ENCODE peak calls at places on chromosomes 13 and 19, in seven cellular contexts. C is ovary, R is psoas muscle, W is neural crest cell, A is A549, L is transverse colon, K is progenitor cell of endocrine pancreas. Q is an unnamed sample.

GRCh38 chr19:46460981-46461380 is 10.4 kb downstream of the PNMA8A start:
- DNase-seq in C (no peak), R (no peak), W (no peak), A (no peak), L (no peak), K (no peak), Q (no peak)

GRCh38 chr19:9586764-9587163 is 2.5 kb upstream of the ZNF121 start:
- DNase-seq in C (peak), R (no peak), W (peak), A (peak), L (peak), K (peak), Q (peak)

GRCh38 chr19:10538204-10538603 is 5.5 kb upstream of the ATG4D start:
- DNase-seq in C (no peak), R (no peak), W (no peak), A (no peak), L (no peak), K (no peak), Q (no peak)

GRCh38 chr13:73224708-73225107 is 165.9 kb downstream of the KLF5 start:
- DNase-seq in C (no peak), R (no peak), W (no peak), A (no peak), L (no peak), K (no peak), Q (no peak)

GRCh38 chr13:86681223-86681622 is 882.0 kb upstream of the SLITRK6 start:
- DNase-seq in C (no peak), R (no peak), W (no peak), A (no peak), L (no peak), K (no peak), Q (no peak)

GRCh38 chr13:106602178-106602577 is 34.2 kb upstream of the ARGLU1 start:
- DNase-seq in C (no peak), R (no peak), W (no peak), A (no peak), L (peak), K (no peak), Q (no peak)

GRCh38 chr13:49459580-49459979 is 15.5 kb downstream of the SETDB2 start:
- DNase-seq in C (no peak), R (no peak), W (no peak), A (no peak), L (no peak), K (no peak), Q (no peak)

GRCh38 chr19:10855879-10856522 is 7.8 kb downstream of the C19orf38 start:
- DNase-seq in C (no peak), R (no peak), W (no peak), A (peak), L (no peak), K (no peak), Q (no peak)

GRCh38 chr19:16957151-16957662 is 68.4 kb downstream of the F2RL3 start:
- DNase-seq in C (no peak), R (no peak), W (no peak), A (no peak), L (no peak), K (no peak), Q (no peak)

GRCh38 chr19:1360818-1361461 is 22.8 kb upstream of the NDUFS7 start:
- DNase-seq in C (peak), R (peak), W (no peak), A (no peak), L (peak), K (no peak), Q (no peak)

GRCh38 chr13:32150239-32150638 is 118.7 kb downstream of the FRY start:
- DNase-seq in C (no peak), R (no peak), W (no peak), A (no peak), L (no peak), K (no peak), Q (no peak)

DNA sequence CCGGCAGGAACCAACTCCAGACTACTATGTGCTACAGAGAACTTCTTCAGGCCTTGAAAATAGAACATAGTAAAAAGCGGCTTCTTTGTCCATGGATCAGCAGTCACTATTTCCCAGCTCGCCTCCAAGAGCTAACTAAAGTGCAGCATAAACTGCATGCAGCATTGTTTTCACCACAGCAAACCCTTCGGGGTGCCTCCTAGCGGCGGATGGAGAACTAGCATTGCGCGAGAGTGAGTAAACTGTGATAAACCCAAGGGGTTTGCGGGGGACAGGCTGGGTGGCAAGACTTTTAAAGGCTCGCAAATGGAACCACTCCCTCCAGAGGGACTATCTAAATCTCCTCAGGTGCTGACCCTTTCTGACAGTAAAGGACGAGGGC is 21.6 kb upstream of the SGCG start:
- DNase-seq in C (no peak), R (peak), W (peak), A (peak), L (no peak), K (peak), Q (no peak)
- TF ChIP-seq CTCF in C (no peak), R (peak), W (peak), A (peak), L (no peak), K (peak), Q (no peak)

GRCh38 chr13:66237411-66238062 is 992.6 kb downstream of the PCDH9 start:
- DNase-seq in C (no peak), R (no peak), W (no peak), A (peak), L (no peak), K (no peak), Q (no peak)
- TF ChIP-seq CTCF in C (no peak), R (no peak), W (no peak), A (no peak), L (no peak), K (no peak), Q (no peak)

DNA sequence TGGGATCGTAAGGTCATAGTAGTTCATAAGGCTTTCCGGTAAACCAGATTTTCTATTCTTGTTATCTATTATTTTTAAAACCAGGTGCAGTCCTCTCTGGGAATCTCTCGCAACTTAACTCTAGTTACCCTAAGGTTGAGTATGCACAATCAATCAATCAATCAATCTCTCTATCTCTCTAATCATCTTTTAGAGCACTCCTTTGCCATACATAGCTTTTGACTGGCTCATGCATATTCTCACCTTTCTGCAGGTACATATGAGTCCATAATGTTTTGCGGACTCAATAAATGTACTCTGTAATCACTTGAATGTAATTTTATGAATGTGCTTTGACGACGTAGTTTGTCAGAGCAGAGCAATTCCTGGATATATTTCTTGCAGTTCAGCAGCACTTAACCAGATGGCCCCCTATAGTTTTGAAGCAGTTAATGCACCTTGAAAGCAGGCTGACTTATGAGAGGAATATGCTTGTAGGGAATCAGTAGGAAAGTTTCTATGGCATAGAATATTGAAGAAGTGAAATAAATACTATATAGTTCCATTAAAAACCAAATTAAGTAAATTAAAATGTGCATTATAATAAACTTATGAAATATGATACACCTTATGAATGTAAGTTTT is 524.7 kb downstream of the GPC5 start:
- DNase-seq in C (no peak), R (no peak), W (no peak), A (no peak), L (no peak), K (no peak), Q (no peak)
- TF ChIP-seq CTCF in C (no peak), R (no peak), W (peak), A (no peak), L (no peak), K (peak), Q (no peak)

DNA sequence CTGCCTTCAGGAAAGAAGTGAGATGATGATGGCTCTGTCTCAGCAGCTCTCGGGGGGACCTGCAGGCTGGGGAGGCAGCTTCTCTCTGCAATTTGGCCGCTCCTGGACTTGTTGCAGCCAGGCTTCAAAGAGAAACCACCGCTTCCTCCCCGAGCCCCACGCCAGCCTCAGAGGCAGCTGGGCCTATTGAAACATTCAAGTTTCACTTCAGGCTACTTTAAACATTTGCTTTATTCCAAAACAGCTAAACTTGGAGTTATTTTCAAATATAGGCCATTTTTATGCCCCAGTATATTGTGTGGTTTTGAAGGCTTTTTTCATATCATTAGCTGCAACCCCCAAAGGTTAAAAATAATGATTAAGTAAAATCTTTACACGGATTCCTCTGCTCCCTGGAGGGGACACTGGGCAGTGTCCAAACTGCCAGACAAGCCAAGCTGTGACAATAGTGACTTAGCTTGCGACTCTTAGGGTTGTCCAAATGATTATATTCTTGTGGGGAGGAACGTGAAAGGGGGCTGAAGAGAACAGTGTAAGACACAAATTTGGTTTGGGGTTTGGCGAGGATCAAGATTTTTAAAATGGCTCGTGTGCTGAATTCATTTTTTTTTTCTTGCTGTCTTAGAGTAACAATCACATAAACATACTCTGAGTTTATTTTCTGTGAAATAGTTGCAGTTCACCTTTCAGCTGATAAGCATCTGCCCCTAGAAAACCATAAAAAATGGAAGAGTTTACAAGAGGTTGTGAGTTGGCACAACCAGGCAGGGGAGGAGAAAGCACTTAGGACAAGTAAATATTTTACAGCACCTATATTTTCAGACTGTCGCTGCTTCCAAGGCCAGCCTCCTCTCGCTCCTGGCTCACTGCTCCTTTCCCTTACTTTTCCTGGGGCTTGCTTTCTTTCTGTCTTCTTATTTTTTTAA is 330.6 kb downstream of the DLEU7 start:
- DNase-seq in C (peak), R (peak), W (peak), A (no peak), L (peak), K (no peak), Q (peak)
- TF ChIP-seq CTCF in C (no peak), R (peak), W (no peak), A (no peak), L (no peak), K (no peak), Q (no peak)

GRCh38 chr19:39349326-39349725 is 7.1 kb downstream of the SAMD4B start:
- DNase-seq in C (no peak), R (no peak), W (no peak), A (no peak), L (no peak), K (no peak), Q (no peak)

GRCh38 chr19:39341720-39342604 is at the start of gene SAMD4B:
- DNase-seq in C (peak), R (peak), W (peak), A (peak), L (peak), K (peak), Q (peak)

GRCh38 chr19:39342647-39343305 is 555 bp downstream of the SAMD4B start:
- DNase-seq in C (peak), R (peak), W (no peak), A (no peak), L (peak), K (peak), Q (peak)

GRCh38 chr19:39347332-39348227 is 5.4 kb downstream of the SAMD4B start:
- DNase-seq in C (no peak), R (no peak), W (no peak), A (no peak), L (no peak), K (no peak), Q (no peak)

GRCh38 chr19:39345956-39346355 is 3.7 kb downstream of the SAMD4B start:
- DNase-seq in C (no peak), R (no peak), W (no peak), A (no peak), L (no peak), K (no peak), Q (no peak)
- TF ChIP-seq CTCF in C (no peak), R (no peak), W (peak), A (no peak), L (no peak), K (peak), Q (no peak)

GRCh38 chr19:39408392-39409206 is 2.0 kb downstream of the ZFP36 start:
- DNase-seq in C (peak), R (peak), W (no peak), A (peak), L (peak), K (no peak), Q (peak)

GRCh38 chr19:39409207-39409885 is 2.7 kb downstream of the ZFP36 start:
- DNase-seq in C (peak), R (peak), W (no peak), A (peak), L (peak), K (peak), Q (peak)

GRCh38 chr19:39411006-39411831 is 1.2 kb upstream of the PLEKHG2 start:
- DNase-seq in C (no peak), R (peak), W (no peak), A (peak), L (peak), K (no peak), Q (peak)

GRCh38 chr19:39410620-39411005 is 1.9 kb upstream of the PLEKHG2 start:
- DNase-seq in C (no peak), R (no peak), W (no peak), A (peak), L (peak), K (no peak), Q (peak)

GRCh38 chr19:39409886-39410619 is 2.4 kb upstream of the PLEKHG2 start:
- DNase-seq in C (peak), R (peak), W (no peak), A (peak), L (peak), K (no peak), Q (no peak)
- TF ChIP-seq CTCF in C (no peak), R (no peak), W (peak), A (no peak), L (no peak), K (peak), Q (no peak)

DNA sequence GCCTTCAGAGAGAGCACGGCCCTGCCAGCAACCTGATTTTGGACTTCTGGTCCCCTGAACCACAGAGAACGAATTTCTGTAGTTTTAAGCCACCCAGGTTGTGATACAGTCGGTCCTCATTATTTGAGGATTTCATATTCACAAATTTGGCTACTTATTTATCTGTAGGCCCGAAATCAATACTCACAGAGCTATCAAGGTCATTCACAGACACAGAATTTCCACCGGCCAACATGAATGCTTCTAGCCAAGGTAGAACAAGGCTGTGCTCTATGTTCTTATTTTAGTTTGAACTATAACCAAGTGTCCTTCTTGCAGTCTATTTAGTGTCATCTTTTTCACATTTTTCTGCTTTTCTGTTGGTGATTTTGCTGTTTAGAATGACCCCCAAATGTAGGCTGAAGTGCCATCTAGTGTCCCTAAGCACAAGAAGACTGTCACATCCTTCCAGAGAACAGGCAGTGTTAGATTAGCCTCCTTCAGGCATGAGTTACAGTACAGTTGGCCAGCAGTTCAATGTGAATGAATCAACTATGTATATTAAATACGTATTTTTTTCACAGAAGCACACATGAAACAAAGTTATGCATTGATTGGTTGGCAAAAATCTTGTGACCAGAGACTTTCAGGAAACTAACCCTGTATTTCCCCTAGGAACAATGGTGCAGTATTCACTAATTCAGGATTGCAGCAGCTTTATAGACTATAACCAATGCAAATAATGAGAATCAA is 63.5 kb downstream of the C13orf42 start:
- DNase-seq in C (no peak), R (no peak), W (no peak), A (no peak), L (no peak), K (no peak), Q (no peak)
- TF ChIP-seq CTCF in C (no peak), R (no peak), W (no peak), A (no peak), L (no peak), K (no peak), Q (no peak)

GRCh38 chr13:23599083-23599925 is 29.1 kb downstream of the TNFRSF19 start:
- DNase-seq in C (no peak), R (no peak), W (no peak), A (no peak), L (no peak), K (no peak), Q (no peak)
- TF ChIP-seq CTCF in C (no peak), R (no peak), W (no peak), A (no peak), L (no peak), K (peak), Q (no peak)

GRCh38 chr13:67440240-67440639 is 210.1 kb upstream of the PCDH9 start:
- DNase-seq in C (no peak), R (no peak), W (no peak), A (no peak), L (no peak), K (no peak), Q (no peak)

GRCh38 chr13:67439365-67439764 is 209.2 kb upstream of the PCDH9 start:
- DNase-seq in C (no peak), R (no peak), W (no peak), A (no peak), L (no peak), K (no peak), Q (no peak)

GRCh38 chr13:67443901-67444300 is 213.8 kb upstream of the PCDH9 start:
- DNase-seq in C (no peak), R (no peak), W (no peak), A (no peak), L (no peak), K (no peak), Q (no peak)

GRCh38 chr13:67437246-67437645 is 207.1 kb upstream of the PCDH9 start:
- DNase-seq in C (no peak), R (no peak), W (no peak), A (no peak), L (no peak), K (no peak), Q (no peak)

DNA sequence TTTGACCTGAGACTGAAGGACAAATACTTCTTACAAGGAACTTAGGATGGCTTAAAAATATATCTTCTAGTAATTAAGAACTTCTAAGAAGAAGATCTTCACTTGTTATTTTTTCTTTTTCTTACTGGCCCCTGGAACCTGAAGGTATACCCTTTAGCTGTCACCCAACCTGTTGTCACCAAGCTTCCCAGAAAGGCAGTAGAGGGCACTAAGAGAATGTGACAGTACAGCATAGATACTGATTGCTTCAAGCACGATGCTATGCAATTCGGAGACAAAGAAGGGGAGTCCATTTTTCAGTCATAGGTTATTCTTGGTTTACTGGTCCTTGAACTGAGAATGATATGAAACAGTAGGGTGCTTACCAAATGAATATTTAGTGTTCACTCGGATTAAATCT is 208.3 kb upstream of the PCDH9 start:
- DNase-seq in C (no peak), R (no peak), W (no peak), A (peak), L (no peak), K (no peak), Q (no peak)
- TF ChIP-seq CTCF in C (no peak), R (no peak), W (no peak), A (no peak), L (no peak), K (no peak), Q (no peak)

DNA sequence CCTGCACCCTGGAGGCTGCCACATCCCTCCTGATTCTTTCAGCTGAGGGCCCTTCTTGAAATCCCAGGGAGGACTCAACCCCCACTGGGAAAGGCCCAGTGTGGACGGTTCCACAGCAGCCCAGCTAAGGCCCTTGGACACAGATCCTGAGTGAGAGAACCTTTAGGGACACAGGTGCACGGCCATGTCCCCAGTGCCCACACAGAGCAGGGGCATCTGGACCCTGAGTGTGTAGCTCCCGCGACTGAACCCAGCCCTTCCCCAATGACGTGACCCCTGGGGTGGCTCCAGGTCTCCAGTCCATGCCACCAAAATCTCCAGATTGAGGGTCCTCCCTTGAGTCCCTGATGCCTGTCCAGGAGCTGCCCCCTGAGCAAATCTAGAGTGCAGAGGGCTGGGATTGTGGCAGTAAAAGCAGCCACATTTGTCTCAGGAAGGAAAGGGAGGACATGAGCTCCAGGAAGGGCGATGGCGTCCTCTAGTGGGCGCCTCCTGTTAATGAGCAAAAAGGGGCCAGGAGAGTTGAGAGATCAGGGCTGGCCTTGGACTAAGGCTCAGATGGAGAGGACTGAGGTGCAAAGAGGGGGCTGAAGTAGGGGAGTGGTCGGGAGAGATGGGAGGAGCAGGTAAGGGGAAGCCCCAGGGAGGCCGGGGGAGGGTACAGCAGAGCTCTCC is 6.9 kb upstream of the CEACAM5 start:
- DNase-seq in C (no peak), R (no peak), W (no peak), A (peak), L (peak), K (no peak), Q (peak)
- TF ChIP-seq CTCF in C (no peak), R (no peak), W (no peak), A (peak), L (peak), K (no peak), Q (no peak)

Q was measured in natural killer cell.